ENCODE peak calls at places on chromosomes 7 and 10, in ten cellular contexts. One of them, this sample, is unnamed.

GRCh38 chr7:138964838-138965436 is 16.3 kb downstream of the KIAA1549 start:
- DNase-seq in C1 segment of cervical spinal cord: no peak
- DNase-seq in activated naive CD4-positive, alpha-beta T cell: no peak
- DNase-seq in SK-MEL-5: no peak
- DNase-seq in brain pericyte: no peak
- DNase-seq in neural crest cell: no peak
- DNase-seq in H54: no peak
- DNase-seq in activated CD8-positive, alpha-beta memory T cell treated with anti-CD3 and anti-CD28 coated beads for 48 hours: no peak
- DNase-seq in activated T-cell treated with anti-CD3 and anti-CD28 coated beads, Interleukin-2, amount 50 U/mL, for 48 hours: no peak
- DNase-seq in SK-N-SH: no peak
- DNase-seq in this sample: no peak

GRCh38 chr10:51530540-51530939 is 168.9 kb downstream of the CSTF2T start:
- DNase-seq in C1 segment of cervical spinal cord: no peak
- DNase-seq in activated naive CD4-positive, alpha-beta T cell: no peak
- DNase-seq in SK-MEL-5: no peak
- DNase-seq in brain pericyte: no peak
- DNase-seq in neural crest cell: no peak
- DNase-seq in H54: no peak
- DNase-seq in activated CD8-positive, alpha-beta memory T cell treated with anti-CD3 and anti-CD28 coated beads for 48 hours: no peak
- DNase-seq in activated T-cell treated with anti-CD3 and anti-CD28 coated beads, Interleukin-2, amount 50 U/mL, for 48 hours: no peak
- DNase-seq in SK-N-SH: no peak
- DNase-seq in this sample: no peak

GRCh38 chr7:154575497-154575896 is 427.4 kb downstream of the PAXIP1 start:
- DNase-seq in C1 segment of cervical spinal cord: no peak
- DNase-seq in activated naive CD4-positive, alpha-beta T cell: no peak
- DNase-seq in SK-MEL-5: no peak
- DNase-seq in brain pericyte: no peak
- DNase-seq in neural crest cell: no peak
- DNase-seq in H54: no peak
- DNase-seq in activated CD8-positive, alpha-beta memory T cell treated with anti-CD3 and anti-CD28 coated beads for 48 hours: no peak
- DNase-seq in activated T-cell treated with anti-CD3 and anti-CD28 coated beads, Interleukin-2, amount 50 U/mL, for 48 hours: no peak
- DNase-seq in SK-N-SH: no peak
- DNase-seq in this sample: no peak

GRCh38 chr10:22437620-22438588 is 92.6 kb downstream of the SPAG6 start:
- DNase-seq in C1 segment of cervical spinal cord: peak
- DNase-seq in activated naive CD4-positive, alpha-beta T cell: peak
- DNase-seq in SK-MEL-5: no peak
- DNase-seq in brain pericyte: no peak
- DNase-seq in neural crest cell: no peak
- DNase-seq in H54: peak
- DNase-seq in activated CD8-positive, alpha-beta memory T cell treated with anti-CD3 and anti-CD28 coated beads for 48 hours: no peak
- DNase-seq in activated T-cell treated with anti-CD3 and anti-CD28 coated beads, Interleukin-2, amount 50 U/mL, for 48 hours: no peak
- DNase-seq in SK-N-SH: peak
- DNase-seq in this sample: no peak

GRCh38 chr10:131822694-131823245 is 78.0 kb upstream of the PPP2R2D start:
- DNase-seq in C1 segment of cervical spinal cord: no peak
- DNase-seq in activated naive CD4-positive, alpha-beta T cell: no peak
- DNase-seq in SK-MEL-5: no peak
- DNase-seq in brain pericyte: no peak
- DNase-seq in neural crest cell: no peak
- DNase-seq in H54: no peak
- DNase-seq in activated CD8-positive, alpha-beta memory T cell treated with anti-CD3 and anti-CD28 coated beads for 48 hours: no peak
- DNase-seq in activated T-cell treated with anti-CD3 and anti-CD28 coated beads, Interleukin-2, amount 50 U/mL, for 48 hours: no peak
- DNase-seq in SK-N-SH: no peak
- DNase-seq in this sample: no peak

GRCh38 chr10:126041804-126042231 is 145.5 kb downstream of the FANK1 start:
- DNase-seq in C1 segment of cervical spinal cord: peak
- DNase-seq in activated naive CD4-positive, alpha-beta T cell: peak
- DNase-seq in SK-MEL-5: peak
- DNase-seq in brain pericyte: no peak
- DNase-seq in neural crest cell: peak
- DNase-seq in H54: no peak
- DNase-seq in activated CD8-positive, alpha-beta memory T cell treated with anti-CD3 and anti-CD28 coated beads for 48 hours: peak
- DNase-seq in activated T-cell treated with anti-CD3 and anti-CD28 coated beads, Interleukin-2, amount 50 U/mL, for 48 hours: peak
- DNase-seq in SK-N-SH: peak
- DNase-seq in this sample: no peak

GRCh38 chr7:51102828-51103227 is 213.8 kb downstream of the COBL start:
- DNase-seq in C1 segment of cervical spinal cord: no peak
- DNase-seq in activated naive CD4-positive, alpha-beta T cell: no peak
- DNase-seq in SK-MEL-5: no peak
- DNase-seq in brain pericyte: no peak
- DNase-seq in neural crest cell: no peak
- DNase-seq in H54: no peak
- DNase-seq in activated CD8-positive, alpha-beta memory T cell treated with anti-CD3 and anti-CD28 coated beads for 48 hours: no peak
- DNase-seq in activated T-cell treated with anti-CD3 and anti-CD28 coated beads, Interleukin-2, amount 50 U/mL, for 48 hours: no peak
- DNase-seq in SK-N-SH: no peak
- DNase-seq in this sample: no peak

GRCh38 chr10:45451407-45451806 is 77.4 kb downstream of the ALOX5 start:
- DNase-seq in C1 segment of cervical spinal cord: no peak
- DNase-seq in activated naive CD4-positive, alpha-beta T cell: no peak
- DNase-seq in SK-MEL-5: no peak
- DNase-seq in brain pericyte: no peak
- DNase-seq in neural crest cell: no peak
- DNase-seq in H54: no peak
- DNase-seq in activated CD8-positive, alpha-beta memory T cell treated with anti-CD3 and anti-CD28 coated beads for 48 hours: no peak
- DNase-seq in activated T-cell treated with anti-CD3 and anti-CD28 coated beads, Interleukin-2, amount 50 U/mL, for 48 hours: no peak
- DNase-seq in SK-N-SH: no peak
- DNase-seq in this sample: no peak

GRCh38 chr10:63573068-63573697 is 52.0 kb downstream of the REEP3 start:
- DNase-seq in C1 segment of cervical spinal cord: no peak
- DNase-seq in activated naive CD4-positive, alpha-beta T cell: no peak
- DNase-seq in SK-MEL-5: no peak
- DNase-seq in brain pericyte: peak
- DNase-seq in neural crest cell: no peak
- DNase-seq in H54: no peak
- DNase-seq in activated CD8-positive, alpha-beta memory T cell treated with anti-CD3 and anti-CD28 coated beads for 48 hours: no peak
- DNase-seq in activated T-cell treated with anti-CD3 and anti-CD28 coated beads, Interleukin-2, amount 50 U/mL, for 48 hours: no peak
- DNase-seq in SK-N-SH: peak
- DNase-seq in this sample: no peak

GRCh38 chr10:1544929-1545328 is 192.4 kb downstream of the ADARB2 start:
- DNase-seq in C1 segment of cervical spinal cord: peak
- DNase-seq in activated naive CD4-positive, alpha-beta T cell: no peak
- DNase-seq in SK-MEL-5: no peak
- DNase-seq in brain pericyte: no peak
- DNase-seq in neural crest cell: no peak
- DNase-seq in H54: no peak
- DNase-seq in activated CD8-positive, alpha-beta memory T cell treated with anti-CD3 and anti-CD28 coated beads for 48 hours: no peak
- DNase-seq in activated T-cell treated with anti-CD3 and anti-CD28 coated beads, Interleukin-2, amount 50 U/mL, for 48 hours: no peak
- DNase-seq in SK-N-SH: no peak
- DNase-seq in this sample: no peak

GRCh38 chr10:18647945-18648344 is 3.4 kb downstream of the NSUN6 start:
- DNase-seq in C1 segment of cervical spinal cord: no peak
- DNase-seq in activated naive CD4-positive, alpha-beta T cell: no peak
- DNase-seq in SK-MEL-5: no peak
- DNase-seq in brain pericyte: no peak
- DNase-seq in neural crest cell: no peak
- DNase-seq in H54: no peak
- DNase-seq in activated CD8-positive, alpha-beta memory T cell treated with anti-CD3 and anti-CD28 coated beads for 48 hours: no peak
- DNase-seq in activated T-cell treated with anti-CD3 and anti-CD28 coated beads, Interleukin-2, amount 50 U/mL, for 48 hours: no peak
- DNase-seq in SK-N-SH: no peak
- DNase-seq in this sample: no peak

GRCh38 chr7:100351657-100352058 is 6.3 kb upstream of the PILRB start:
- DNase-seq in C1 segment of cervical spinal cord: no peak
- DNase-seq in activated naive CD4-positive, alpha-beta T cell: no peak
- DNase-seq in SK-MEL-5: no peak
- DNase-seq in brain pericyte: no peak
- DNase-seq in neural crest cell: no peak
- DNase-seq in H54: no peak
- DNase-seq in activated CD8-positive, alpha-beta memory T cell treated with anti-CD3 and anti-CD28 coated beads for 48 hours: no peak
- DNase-seq in activated T-cell treated with anti-CD3 and anti-CD28 coated beads, Interleukin-2, amount 50 U/mL, for 48 hours: peak
- DNase-seq in SK-N-SH: no peak
- DNase-seq in this sample: no peak

GRCh38 chr10:132382231-132382922 is 14.6 kb upstream of the PWWP2B start:
- DNase-seq in C1 segment of cervical spinal cord: no peak
- DNase-seq in activated naive CD4-positive, alpha-beta T cell: no peak
- DNase-seq in SK-MEL-5: no peak
- DNase-seq in brain pericyte: no peak
- DNase-seq in neural crest cell: no peak
- DNase-seq in H54: no peak
- DNase-seq in activated CD8-positive, alpha-beta memory T cell treated with anti-CD3 and anti-CD28 coated beads for 48 hours: no peak
- DNase-seq in activated T-cell treated with anti-CD3 and anti-CD28 coated beads, Interleukin-2, amount 50 U/mL, for 48 hours: no peak
- DNase-seq in SK-N-SH: no peak
- DNase-seq in this sample: no peak

GRCh38 chr10:69088801-69089501 is 1.0 kb downstream of the SRGN start:
- DNase-seq in C1 segment of cervical spinal cord: no peak
- DNase-seq in activated naive CD4-positive, alpha-beta T cell: no peak
- DNase-seq in SK-MEL-5: no peak
- DNase-seq in brain pericyte: no peak
- DNase-seq in neural crest cell: no peak
- DNase-seq in H54: peak
- DNase-seq in activated CD8-positive, alpha-beta memory T cell treated with anti-CD3 and anti-CD28 coated beads for 48 hours: no peak
- DNase-seq in activated T-cell treated with anti-CD3 and anti-CD28 coated beads, Interleukin-2, amount 50 U/mL, for 48 hours: no peak
- DNase-seq in SK-N-SH: no peak
- DNase-seq in this sample: no peak

GRCh38 chr10:70381491-70382421 is 669 bp downstream of the LRRC20 start:
- DNase-seq in C1 segment of cervical spinal cord: peak
- DNase-seq in activated naive CD4-positive, alpha-beta T cell: peak
- DNase-seq in SK-MEL-5: no peak
- DNase-seq in brain pericyte: no peak
- DNase-seq in neural crest cell: peak
- DNase-seq in H54: no peak
- DNase-seq in activated CD8-positive, alpha-beta memory T cell treated with anti-CD3 and anti-CD28 coated beads for 48 hours: no peak
- DNase-seq in activated T-cell treated with anti-CD3 and anti-CD28 coated beads, Interleukin-2, amount 50 U/mL, for 48 hours: peak
- DNase-seq in SK-N-SH: peak
- DNase-seq in this sample: peak

GRCh38 chr10:130232361-130233360 is 96.5 kb downstream of the GLRX3 start:
- DNase-seq in C1 segment of cervical spinal cord: no peak
- DNase-seq in activated naive CD4-positive, alpha-beta T cell: no peak
- DNase-seq in SK-MEL-5: no peak
- DNase-seq in brain pericyte: no peak
- DNase-seq in neural crest cell: no peak
- DNase-seq in H54: no peak
- DNase-seq in activated CD8-positive, alpha-beta memory T cell treated with anti-CD3 and anti-CD28 coated beads for 48 hours: no peak
- DNase-seq in activated T-cell treated with anti-CD3 and anti-CD28 coated beads, Interleukin-2, amount 50 U/mL, for 48 hours: no peak
- DNase-seq in SK-N-SH: no peak
- DNase-seq in this sample: no peak

GRCh38 chr10:46229144-46229563 is 57.6 kb upstream of the ANTXRL start:
- DNase-seq in C1 segment of cervical spinal cord: no peak
- DNase-seq in activated naive CD4-positive, alpha-beta T cell: no peak
- DNase-seq in SK-MEL-5: peak
- DNase-seq in brain pericyte: no peak
- DNase-seq in neural crest cell: peak
- DNase-seq in H54: no peak
- DNase-seq in activated CD8-positive, alpha-beta memory T cell treated with anti-CD3 and anti-CD28 coated beads for 48 hours: no peak
- DNase-seq in activated T-cell treated with anti-CD3 and anti-CD28 coated beads, Interleukin-2, amount 50 U/mL, for 48 hours: peak
- DNase-seq in SK-N-SH: peak
- DNase-seq in this sample: no peak

GRCh38 chr7:35524112-35524804 is 170.7 kb downstream of the HERPUD2 start:
- DNase-seq in C1 segment of cervical spinal cord: no peak
- DNase-seq in activated naive CD4-positive, alpha-beta T cell: no peak
- DNase-seq in SK-MEL-5: no peak
- DNase-seq in brain pericyte: no peak
- DNase-seq in neural crest cell: no peak
- DNase-seq in H54: no peak
- DNase-seq in activated CD8-positive, alpha-beta memory T cell treated with anti-CD3 and anti-CD28 coated beads for 48 hours: no peak
- DNase-seq in activated T-cell treated with anti-CD3 and anti-CD28 coated beads, Interleukin-2, amount 50 U/mL, for 48 hours: no peak
- DNase-seq in SK-N-SH: no peak
- DNase-seq in this sample: no peak

GRCh38 chr10:80261316-80262030 is 28.0 kb downstream of the MAT1A start:
- DNase-seq in C1 segment of cervical spinal cord: no peak
- DNase-seq in activated naive CD4-positive, alpha-beta T cell: no peak
- DNase-seq in SK-MEL-5: peak
- DNase-seq in brain pericyte: no peak
- DNase-seq in neural crest cell: no peak
- DNase-seq in H54: no peak
- DNase-seq in activated CD8-positive, alpha-beta memory T cell treated with anti-CD3 and anti-CD28 coated beads for 48 hours: no peak
- DNase-seq in activated T-cell treated with anti-CD3 and anti-CD28 coated beads, Interleukin-2, amount 50 U/mL, for 48 hours: no peak
- DNase-seq in SK-N-SH: no peak
- DNase-seq in this sample: no peak

GRCh38 chr10:90652519-90652918 is 205.3 kb downstream of the HTR7 start:
- DNase-seq in C1 segment of cervical spinal cord: no peak
- DNase-seq in activated naive CD4-positive, alpha-beta T cell: no peak
- DNase-seq in SK-MEL-5: peak
- DNase-seq in brain pericyte: no peak
- DNase-seq in neural crest cell: no peak
- DNase-seq in H54: no peak
- DNase-seq in activated CD8-positive, alpha-beta memory T cell treated with anti-CD3 and anti-CD28 coated beads for 48 hours: no peak
- DNase-seq in activated T-cell treated with anti-CD3 and anti-CD28 coated beads, Interleukin-2, amount 50 U/mL, for 48 hours: no peak
- DNase-seq in SK-N-SH: no peak
- DNase-seq in this sample: no peak

GRCh38 chr10:86331861-86332260 is 34.7 kb downstream of the GRID1 start:
- DNase-seq in C1 segment of cervical spinal cord: no peak
- DNase-seq in activated naive CD4-positive, alpha-beta T cell: no peak
- DNase-seq in SK-MEL-5: no peak
- DNase-seq in brain pericyte: no peak
- DNase-seq in neural crest cell: no peak
- DNase-seq in H54: no peak
- DNase-seq in activated CD8-positive, alpha-beta memory T cell treated with anti-CD3 and anti-CD28 coated beads for 48 hours: no peak
- DNase-seq in activated T-cell treated with anti-CD3 and anti-CD28 coated beads, Interleukin-2, amount 50 U/mL, for 48 hours: no peak
- DNase-seq in SK-N-SH: no peak
- DNase-seq in this sample: no peak

GRCh38 chr10:101319241-101319915 is 34.6 kb upstream of the BTRC start:
- DNase-seq in C1 segment of cervical spinal cord: no peak
- DNase-seq in activated naive CD4-positive, alpha-beta T cell: no peak
- DNase-seq in SK-MEL-5: no peak
- DNase-seq in brain pericyte: no peak
- DNase-seq in neural crest cell: no peak
- DNase-seq in H54: no peak
- DNase-seq in activated CD8-positive, alpha-beta memory T cell treated with anti-CD3 and anti-CD28 coated beads for 48 hours: no peak
- DNase-seq in activated T-cell treated with anti-CD3 and anti-CD28 coated beads, Interleukin-2, amount 50 U/mL, for 48 hours: no peak
- DNase-seq in SK-N-SH: no peak
- DNase-seq in this sample: no peak

GRCh38 chr7:105827106-105827870 is 49.1 kb downstream of the ATXN7L1 start:
- DNase-seq in C1 segment of cervical spinal cord: no peak
- DNase-seq in activated naive CD4-positive, alpha-beta T cell: no peak
- DNase-seq in SK-MEL-5: no peak
- DNase-seq in brain pericyte: no peak
- DNase-seq in neural crest cell: no peak
- DNase-seq in H54: no peak
- DNase-seq in activated CD8-positive, alpha-beta memory T cell treated with anti-CD3 and anti-CD28 coated beads for 48 hours: no peak
- DNase-seq in activated T-cell treated with anti-CD3 and anti-CD28 coated beads, Interleukin-2, amount 50 U/mL, for 48 hours: no peak
- DNase-seq in SK-N-SH: no peak
- DNase-seq in this sample: no peak

GRCh38 chr10:71079761-71080380 is 132.5 kb upstream of the UNC5B start:
- DNase-seq in C1 segment of cervical spinal cord: no peak
- DNase-seq in activated naive CD4-positive, alpha-beta T cell: no peak
- DNase-seq in SK-MEL-5: no peak
- DNase-seq in brain pericyte: no peak
- DNase-seq in neural crest cell: no peak
- DNase-seq in H54: no peak
- DNase-seq in activated CD8-positive, alpha-beta memory T cell treated with anti-CD3 and anti-CD28 coated beads for 48 hours: no peak
- DNase-seq in activated T-cell treated with anti-CD3 and anti-CD28 coated beads, Interleukin-2, amount 50 U/mL, for 48 hours: no peak
- DNase-seq in SK-N-SH: no peak
- DNase-seq in this sample: no peak

GRCh38 chr7:83648464-83649241 is at the start of gene SEMA3E:
- DNase-seq in C1 segment of cervical spinal cord: no peak
- DNase-seq in activated naive CD4-positive, alpha-beta T cell: no peak
- DNase-seq in SK-MEL-5: peak
- DNase-seq in brain pericyte: peak
- DNase-seq in neural crest cell: peak
- DNase-seq in H54: no peak
- DNase-seq in activated CD8-positive, alpha-beta memory T cell treated with anti-CD3 and anti-CD28 coated beads for 48 hours: no peak
- DNase-seq in activated T-cell treated with anti-CD3 and anti-CD28 coated beads, Interleukin-2, amount 50 U/mL, for 48 hours: no peak
- DNase-seq in SK-N-SH: no peak
- DNase-seq in this sample: no peak

GRCh38 chr7:94300176-94300835 is 94.4 kb upstream of the COL1A2 start:
- DNase-seq in C1 segment of cervical spinal cord: no peak
- DNase-seq in activated naive CD4-positive, alpha-beta T cell: no peak
- DNase-seq in SK-MEL-5: no peak
- DNase-seq in brain pericyte: no peak
- DNase-seq in neural crest cell: no peak
- DNase-seq in H54: no peak
- DNase-seq in activated CD8-positive, alpha-beta memory T cell treated with anti-CD3 and anti-CD28 coated beads for 48 hours: no peak
- DNase-seq in activated T-cell treated with anti-CD3 and anti-CD28 coated beads, Interleukin-2, amount 50 U/mL, for 48 hours: no peak
- DNase-seq in SK-N-SH: no peak
- DNase-seq in this sample: no peak

GRCh38 chr10:36556468-36556867 is 568.9 kb upstream of the ANKRD30A start:
- DNase-seq in C1 segment of cervical spinal cord: no peak
- DNase-seq in activated naive CD4-positive, alpha-beta T cell: no peak
- DNase-seq in SK-MEL-5: no peak
- DNase-seq in brain pericyte: no peak
- DNase-seq in neural crest cell: no peak
- DNase-seq in H54: no peak
- DNase-seq in activated CD8-positive, alpha-beta memory T cell treated with anti-CD3 and anti-CD28 coated beads for 48 hours: no peak
- DNase-seq in activated T-cell treated with anti-CD3 and anti-CD28 coated beads, Interleukin-2, amount 50 U/mL, for 48 hours: no peak
- DNase-seq in SK-N-SH: no peak
- DNase-seq in this sample: no peak

GRCh38 chr10:101881036-101881774 is 37.6 kb upstream of the KCNIP2 start:
- DNase-seq in C1 segment of cervical spinal cord: no peak
- DNase-seq in activated naive CD4-positive, alpha-beta T cell: no peak
- DNase-seq in SK-MEL-5: peak
- DNase-seq in brain pericyte: no peak
- DNase-seq in neural crest cell: no peak
- DNase-seq in H54: no peak
- DNase-seq in activated CD8-positive, alpha-beta memory T cell treated with anti-CD3 and anti-CD28 coated beads for 48 hours: no peak
- DNase-seq in activated T-cell treated with anti-CD3 and anti-CD28 coated beads, Interleukin-2, amount 50 U/mL, for 48 hours: no peak
- DNase-seq in SK-N-SH: no peak
- DNase-seq in this sample: no peak

This sample was measured in cortex of kidney.